ENCODE peak calls at places on chromosomes 6 and 20, in nine cellular contexts. K is AG04450; F is GM06990; T is PC-3; D is anterior cingulate cortex; S is stimulated activated CD4-positive, alpha-beta T cell treated with anti-CD3 and anti-CD28 coated beads, Interleukin-12 subunit alpha, Interleukin-12 subunit beta, amount 100 ng/mL, for 48 hours; M is HL-60; E is NCI-H1930; J is brain microvascular endothelial cell. R is an unnamed sample.

GRCh38 chr6:74091133-74091793 is 395.3 kb downstream of the CD109 start:
- DNase-seq in M (no peak), D (no peak), E (peak), S (no peak), T (peak), K (no peak), J (no peak), F (no peak), R (no peak)

GRCh38 chr6:34068462-34069044 is 77.3 kb downstream of the GRM4 start:
- DNase-seq in D (no peak), K (no peak), M (no peak), T (no peak), J (no peak), F (no peak), E (no peak), S (no peak), R (no peak)

GRCh38 chr20:57620999-57621398 is 773 bp upstream of the ZBP1 start:
- DNase-seq in T (no peak), J (no peak), D (no peak), M (peak), K (no peak), F (no peak), E (no peak), S (no peak), R (no peak)

GRCh38 chr6:169960003-169960344 is 208.6 kb downstream of the ERMARD start:
- DNase-seq in J (no peak), T (no peak), F (no peak), E (no peak), M (no peak), K (no peak), S (no peak), D (no peak), R (no peak)

GRCh38 chr20:23565503-23566056 is 2.7 kb downstream of the CST9L start:
- DNase-seq in K (no peak), S (no peak), E (no peak), F (no peak), T (no peak), J (no peak), M (no peak), D (no peak), R (no peak)

GRCh38 chr20:41533537-41534136 is 84.5 kb downstream of the CHD6 start:
- DNase-seq in T (no peak), F (no peak), M (no peak), S (no peak), D (no peak), K (no peak), E (no peak), J (no peak), R (no peak)

GRCh38 chr6:36230376-36230775 is 33.8 kb downstream of the BRPF3 start:
- DNase-seq in S (no peak), M (no peak), K (no peak), E (no peak), F (no peak), D (no peak), J (no peak), T (no peak), R (no peak)

GRCh38 chr6:75377386-75377785 is 92.8 kb upstream of the TMEM30A start:
- DNase-seq in D (no peak), T (no peak), E (peak), M (no peak), J (no peak), S (no peak), K (no peak), F (no peak), R (no peak)

GRCh38 chr20:10307359-10307735 is 88.7 kb downstream of the SNAP25 start:
- DNase-seq in E (no peak), F (no peak), J (no peak), S (no peak), K (no peak), M (no peak), T (no peak), D (no peak), R (no peak)

GRCh38 chr20:47776639-47777038 is 8.6 kb downstream of the SULF2 start:
- DNase-seq in T (no peak), M (no peak), F (no peak), K (no peak), E (no peak), J (no peak), D (no peak), S (no peak), R (no peak)

GRCh38 chr6:37451411-37452273 is 18.6 kb downstream of the CMTR1 start:
- DNase-seq in T (no peak), J (no peak), K (no peak), M (no peak), E (no peak), F (no peak), D (no peak), S (no peak), R (no peak)

GRCh38 chr6:75946146-75946831 is 126.2 kb downstream of the IMPG1 start:
- DNase-seq in S (no peak), K (no peak), D (no peak), J (no peak), M (no peak), T (no peak), F (no peak), E (no peak), R (no peak)

GRCh38 chr6:113558966-113559365 is 298.2 kb upstream of the MARCKS start:
- DNase-seq in D (no peak), T (peak), J (peak), S (no peak), E (no peak), F (no peak), M (no peak), K (no peak), R (no peak)

GRCh38 chr6:317452-318144 is 25.3 kb downstream of the DUSP22 start:
- DNase-seq in T (no peak), F (peak), J (no peak), E (no peak), D (no peak), S (no peak), M (no peak), K (no peak), R (no peak)

GRCh38 chr6:43707767-43708166 is 20.2 kb upstream of the MRPS18A start:
- DNase-seq in M (no peak), K (no peak), D (no peak), T (no peak), J (no peak), S (no peak), F (no peak), E (no peak), R (no peak)

GRCh38 chr6:17347012-17347411 is 46.4 kb upstream of the CAP2 start:
- DNase-seq in K (no peak), J (no peak), M (no peak), S (no peak), E (no peak), D (no peak), F (no peak), T (no peak), R (no peak)

GRCh38 chr6:39100358-39100757 is 14.6 kb downstream of the SAYSD1 start:
- DNase-seq in D (no peak), J (no peak), T (no peak), F (no peak), E (no peak), M (peak), S (no peak), K (no peak), R (no peak)

GRCh38 chr6:153013438-153013837 is 10.9 kb upstream of the MTRF1L start:
- DNase-seq in J (no peak), K (no peak), M (no peak), F (no peak), D (no peak), S (no peak), E (no peak), T (no peak), R (no peak)

GRCh38 chr6:166194885-166195860 is 27.5 kb upstream of the TBXT start:
- DNase-seq in F (no peak), S (no peak), K (no peak), J (no peak), M (peak), E (no peak), T (no peak), D (no peak), R (no peak)

GRCh38 chr20:60453847-60454246 is 495.6 kb downstream of the CDH26 start:
- DNase-seq in J (no peak), F (no peak), K (no peak), D (no peak), T (no peak), E (no peak), M (no peak), S (no peak), R (no peak)

GRCh38 chr6:137217801-137218472 is 1.2 kb downstream of the IFNGR1 start:
- DNase-seq in T (peak), M (peak), J (no peak), E (no peak), K (no peak), S (no peak), D (no peak), F (no peak), R (no peak)